ENCODE peak calls at places on chromosomes 12 and 14, in five cellular contexts. Q, K, L, Y and U are unnamed samples.

GRCh38 chr12:57454213-57454565 is 918 bp upstream of the INHBE start:
- DNase-seq in Y (no peak), L (no peak), Q (no peak), K (no peak), U (no peak)

GRCh38 chr12:10623131-10623530 is 9.7 kb upstream of the MAGOHB start:
- DNase-seq in Y (no peak), L (no peak), Q (no peak), K (no peak), U (no peak)

GRCh38 chr12:11652351-11653040 is 3.0 kb downstream of the ETV6 start:
- DNase-seq in Y (no peak), Q (peak; percentile 21), L (no peak), K (peak; percentile 47), U (peak; percentile 63)

GRCh38 chr14:32883189-32883588 is 55.5 kb upstream of the NPAS3 start:
- DNase-seq in L (no peak), Y (no peak), K (no peak), Q (no peak), U (no peak)

GRCh38 chr12:26786491-26787124 is 46.4 kb downstream of the ITPR2 start:
- DNase-seq in K (no peak), L (no peak), Q (no peak), Y (no peak), U (no peak)

GRCh38 chr12:54019111-54019811 is 9.0 kb upstream of the HOXC6 start:
- DNase-seq in K (no peak), L (no peak), Q (no peak), Y (no peak), U (no peak)

GRCh38 chr12:113088971-113089756 is 32.6 kb downstream of the DTX1 start:
- DNase-seq in Q (no peak), L (no peak), K (no peak), Y (no peak), U (peak; percentile 61)

GRCh38 chr14:103026988-103027387 is 30.4 kb downstream of the CDC42BPB start:
- DNase-seq in Y (no peak), K (no peak), L (no peak), Q (no peak), U (no peak)

GRCh38 chr14:49483266-49483665 is 102.9 kb downstream of the RPS29 start:
- DNase-seq in L (no peak), Q (no peak), K (no peak), Y (no peak), U (no peak)

GRCh38 chr14:35878272-35879140 is 52.4 kb downstream of the BRMS1L start:
- DNase-seq in K (peak; percentile 75), Y (no peak), L (no peak), Q (peak; percentile 27), U (no peak)

GRCh38 chr14:99955826-99956455 is 109.3 kb upstream of the EVL start:
- DNase-seq in Y (no peak), Q (no peak), L (no peak), K (no peak), U (no peak)

GRCh38 chr12:56129210-56129691 is 1.2 kb downstream of the ESYT1 start:
- DNase-seq in L (no peak), Y (no peak), K (peak; percentile 63), Q (peak; percentile 56), U (peak; percentile 69)

GRCh38 chr14:35814371-35815005 is 5.4 kb upstream of the RALGAPA1 start:
- DNase-seq in L (no peak), K (peak; percentile 81), Q (peak; percentile 82), Y (no peak), U (peak; percentile 58)

GRCh38 chr14:77372304-77372841 is 4.5 kb downstream of the TMED8 start:
- DNase-seq in Y (no peak), K (no peak), L (no peak), Q (no peak), U (peak; percentile 62)

GRCh38 chr14:23013056-23014054 is 3.4 kb upstream of the C14orf93 start:
- DNase-seq in Y (no peak), K (no peak), L (no peak), Q (no peak), U (no peak)

GRCh38 chr14:101072531-101072930 is 169.0 kb upstream of the RTL1 start:
- DNase-seq in Q (no peak), L (no peak), Y (peak; percentile 9), K (peak; percentile 24), U (no peak)

GRCh38 chr14:60632777-60633176 is 16.5 kb downstream of the SIX1 start:
- DNase-seq in L (no peak), K (no peak), Y (no peak), Q (no peak), U (no peak)

GRCh38 chr14:28756896-28757570 is 9.6 kb upstream of the FOXG1 start:
- DNase-seq in K (no peak), L (no peak), Q (peak; percentile 40), Y (no peak), U (peak; percentile 64)

GRCh38 chr12:79655036-79655435 is 35.7 kb downstream of the PAWR start:
- DNase-seq in L (no peak), Y (no peak), K (no peak), Q (no peak), U (no peak)

GRCh38 chr14:45201908-45202307 is 51.1 kb downstream of the MIS18BP1 start:
- DNase-seq in Q (no peak), K (no peak), Y (no peak), L (no peak), U (no peak)

GRCh38 chr12:65663648-65664047 is 160.6 kb upstream of the HMGA2 start:
- DNase-seq in K (no peak), Q (no peak), Y (no peak), L (no peak), U (no peak)

GRCh38 chr12:92821142-92821541 is 108.0 kb downstream of the EEA1 start:
- DNase-seq in Y (no peak), L (no peak), Q (no peak), K (no peak), U (no peak)

GRCh38 chr12:92690601-92691000 is 12.2 kb upstream of the PLEKHG7 start:
- DNase-seq in Y (no peak), Q (no peak), K (no peak), L (no peak), U (no peak)

GRCh38 chr14:72636871-72637270 is 257.0 kb downstream of the DPF3 start:
- DNase-seq in L (no peak), Q (no peak), Y (no peak), K (no peak), U (no peak)
- TF ChIP-seq CTCF in L (no peak), Q (no peak), Y (no peak), K (no peak), U (no peak)

GRCh38 chr14:82009076-82009475 is 475.4 kb upstream of the SEL1L start:
- DNase-seq in L (no peak), Q (no peak), K (no peak), Y (no peak), U (no peak)
- TF ChIP-seq CTCF in L (no peak), Q (no peak), K (peak; percentile 35), Y (peak; percentile 9), U (no peak)

GRCh38 chr12:132491761-132492378 is 1.9 kb downstream of the FBRSL1 start:
- DNase-seq in K (no peak), L (no peak), Q (no peak), Y (no peak), U (no peak)

GRCh38 chr12:132489602-132490239 is at the start of gene FBRSL1:
- DNase-seq in L (peak; percentile 94), Y (peak; percentile 79), K (peak; percentile 90), Q (peak; percentile 93), U (peak; percentile 100)

GRCh38 chr12:132489078-132489601 is 811 bp upstream of the FBRSL1 start:
- DNase-seq in L (no peak), Q (no peak), K (no peak), Y (no peak), U (no peak)

GRCh38 chr12:132491349-132491663 is 1.4 kb downstream of the FBRSL1 start:
- DNase-seq in Q (no peak), K (no peak), L (no peak), Y (no peak), U (no peak)

GRCh38 chr12:132490481-132491348 is 764 bp downstream of the FBRSL1 start:
- DNase-seq in L (no peak), Q (no peak), Y (no peak), K (no peak), U (no peak)
- TF ChIP-seq CTCF in L (no peak), Q (no peak), Y (no peak), K (no peak), U (no peak)

GRCh38 chr12:74415633-74416032 is 122.0 kb upstream of the ATXN7L3B start:
- DNase-seq in L (no peak), Y (no peak), Q (peak; percentile 23), K (no peak), U (no peak)
- TF ChIP-seq CTCF in L (peak; percentile 39), Y (no peak), Q (no peak), K (peak; percentile 47), U (peak; percentile 60)

GRCh38 chr12:94795520-94795919 is 145.2 kb upstream of the TMCC3 start:
- DNase-seq in L (no peak), Q (no peak), Y (no peak), K (no peak), U (no peak)
- TF ChIP-seq CTCF in L (no peak), Q (no peak), Y (no peak), K (no peak), U (no peak)

GRCh38 chr12:63937381-63938168 is 93.1 kb downstream of the SRGAP1 start:
- DNase-seq in Q (no peak), L (no peak), Y (no peak), K (no peak), U (no peak)
- TF ChIP-seq CTCF in Q (no peak), L (no peak), Y (no peak), K (no peak), U (no peak)

GRCh38 chr14:57530571-57530970 is 36.9 kb upstream of the CCDC198 start:
- DNase-seq in Q (no peak), Y (no peak), K (no peak), L (no peak), U (no peak)

GRCh38 chr14:57533214-57533613 is 39.6 kb upstream of the CCDC198 start:
- DNase-seq in Q (peak; percentile 28), Y (no peak), L (no peak), K (peak; percentile 21), U (peak; percentile 6)
- TF ChIP-seq CTCF in Q (peak; percentile 57), Y (no peak), L (peak; percentile 63), K (peak; percentile 41), U (peak; percentile 51)

GRCh38 chr12:110933326-110933974 is 13.1 kb upstream of the MYL2 start:
- DNase-seq in K (no peak), Y (no peak), Q (no peak), L (no peak), U (no peak)

GRCh38 chr12:110931315-110931728 is 10.9 kb upstream of the MYL2 start:
- DNase-seq in K (no peak), L (no peak), Q (no peak), Y (no peak), U (no peak)

GRCh38 chr12:110934093-110934852 is 13.9 kb upstream of the MYL2 start:
- DNase-seq in L (no peak), Y (no peak), Q (peak; percentile 22), K (peak; percentile 67), U (no peak)

GRCh38 chr12:110930348-110931314 is 10.3 kb upstream of the MYL2 start:
- DNase-seq in Y (no peak), Q (no peak), K (no peak), L (no peak), U (no peak)

GRCh38 chr12:110932048-110932447 is 11.7 kb upstream of the MYL2 start:
- DNase-seq in L (no peak), K (no peak), Q (no peak), Y (no peak), U (no peak)
- TF ChIP-seq CTCF in L (no peak), K (no peak), Q (no peak), Y (no peak), U (peak; percentile 39)